ENCODE peak calls at places on chromosomes 13 and 19, in nine cellular contexts. P is right cardiac atrium; S is CD8-positive, alpha-beta memory T cell; C is ascending aorta; H is CD8-positive, alpha-beta T cell; B is fibroblast of lung; X is PC-3; N is esophagus squamous epithelium; K is neuronal stem cell. A is an unnamed sample. For H3K27me3 and H3K4me1, the result is how much of the 10 kb centered on the place peaks cover.

GRCh38 chr13:96834626-96835025 is 159.7 kb downstream of the OXGR1 start:
- DNase-seq in P (no peak), S (no peak), C (no peak), H (no peak), B (no peak), X (no peak), N (no peak), K (no peak), A (no peak)

GRCh38 chr19:27744926-27745844 is 1467.8 kb downstream of the UQCRFS1 start:
- DNase-seq in P (no peak), S (no peak), C (no peak), H (no peak), B (no peak), X (no peak), N (no peak), K (no peak), A (peak)

GRCh38 chr13:100491164-100491847 is 97.3 kb downstream of the GGACT start:
- DNase-seq in P (no peak), S (no peak), C (no peak), H (no peak), B (peak), X (no peak), N (no peak), K (no peak), A (peak)

GRCh38 chr19:28706693-28707092 is 506.3 kb downstream of the UQCRFS1 start:
- DNase-seq in P (no peak), S (no peak), C (no peak), H (no peak), B (no peak), X (peak), N (no peak), K (no peak), A (no peak)

GRCh38 chr19:6590458-6591319 is at the start of gene CD70:
- DNase-seq in P (no peak), S (peak), C (no peak), H (peak), B (no peak), X (no peak), N (no peak), K (peak), A (no peak)

GRCh38 chr13:23140492-23140891 is 40.3 kb upstream of the SGCG start:
- DNase-seq in P (no peak), S (no peak), C (no peak), H (no peak), B (peak), X (peak), N (no peak), K (no peak), A (no peak)

GRCh38 chr19:8335343-8336071 is 7.6 kb downstream of the KANK3 start:
- DNase-seq in P (peak), S (peak), C (no peak), H (no peak), B (no peak), X (no peak), N (no peak), K (no peak), A (no peak)

GRCh38 chr19:5228932-5229777 is 111.5 kb downstream of the PTPRS start:
- DNase-seq in P (no peak), S (no peak), C (no peak), H (no peak), B (no peak), X (peak), N (no peak), K (no peak), A (no peak)

GRCh38 chr19:8355631-8356402 is 8.1 kb upstream of the ANGPTL4 start:
- DNase-seq in P (no peak), S (no peak), C (peak), H (no peak), B (peak), X (peak), N (no peak), K (no peak), A (no peak)

DNA sequence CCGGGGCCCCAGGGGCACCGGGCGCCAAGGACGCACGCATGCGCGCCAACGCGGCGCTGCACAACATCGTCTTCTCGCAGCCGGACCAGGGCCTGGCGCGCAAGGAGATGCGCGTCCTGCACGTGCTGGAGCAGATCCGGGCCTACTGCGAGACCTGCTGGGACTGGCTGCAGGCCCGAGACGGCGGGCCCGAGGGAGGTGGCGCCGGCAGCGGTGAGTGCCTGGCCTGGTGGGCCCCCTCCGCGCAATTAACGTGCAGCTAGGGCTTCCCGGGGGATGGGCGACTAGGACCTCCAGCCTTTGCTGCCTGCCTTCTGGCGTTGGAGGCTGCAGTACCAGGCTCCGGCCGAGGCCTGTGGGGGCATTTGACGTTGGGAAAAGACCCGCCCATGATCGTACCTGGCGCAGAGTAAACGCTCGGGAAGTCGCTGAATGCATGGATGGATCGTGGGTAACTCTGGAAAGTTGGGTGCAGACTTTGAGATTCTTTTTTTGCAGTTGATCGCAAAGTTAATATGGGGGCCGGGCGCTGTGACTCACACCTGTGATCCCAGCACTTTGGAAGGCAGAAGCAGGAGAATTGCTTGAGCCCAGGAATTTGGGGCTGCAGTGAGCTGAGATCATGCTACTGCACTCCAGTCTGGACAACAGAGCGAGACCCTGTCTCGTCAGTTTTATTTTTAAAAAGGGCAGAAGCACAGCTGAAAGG is 7.3 kb downstream of the APC2 start:
- DNase-seq in P (peak), S (no peak), C (no peak), H (no peak), B (no peak), X (no peak), N (no peak), K (no peak), A (no peak)
- H3K27me3 ChIP-seq in P (under half), S (under half), C (under half), H (under half), B (under half), X (under half), N (under half), K (under half), A (under half)

DNA sequence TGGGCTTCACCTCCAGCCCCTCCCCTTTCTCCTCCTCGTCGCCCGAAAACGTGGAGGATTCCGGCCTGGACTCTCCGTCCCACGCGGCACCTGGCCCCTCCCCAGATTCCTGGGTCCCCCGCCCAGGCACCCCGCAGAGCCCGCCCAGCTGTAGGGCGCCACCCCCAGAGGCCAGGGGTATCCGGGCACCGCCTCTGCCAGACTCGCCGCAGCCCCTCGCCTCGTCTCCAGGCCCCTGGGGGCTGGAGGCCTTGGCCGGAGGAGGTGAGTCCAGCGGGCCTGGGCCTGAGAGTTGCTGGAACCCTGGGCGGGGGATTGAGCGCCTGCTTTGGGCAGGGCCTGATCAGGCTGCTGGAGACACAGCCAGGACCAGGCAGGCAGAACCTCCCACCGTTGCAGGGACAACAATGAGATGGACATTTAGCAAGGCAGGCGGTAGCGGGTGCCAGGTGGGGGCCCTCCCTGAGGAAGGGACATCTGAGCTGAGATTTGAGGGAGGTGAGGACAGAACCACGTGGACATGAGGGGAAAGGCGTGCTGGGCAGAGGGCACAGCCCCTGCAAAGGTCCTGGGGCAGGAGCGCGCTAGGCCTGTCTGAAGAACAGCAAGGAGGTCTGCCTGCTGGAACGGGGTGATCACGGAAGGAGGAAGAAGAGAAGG is 16.2 kb upstream of the B3GNT3 start:
- DNase-seq in P (no peak), S (no peak), C (no peak), H (no peak), B (no peak), X (peak), N (no peak), K (peak), A (no peak)
- H3K4me3 ChIP-seq in P (no peak), S (no peak), C (no peak), H (no peak), B (no peak), X (peak), N (peak), K (no peak), A (no peak)

GRCh38 chr19:15841875-15842569 is 26.6 kb upstream of the OR10H1 start:
- DNase-seq in P (no peak), S (no peak), C (no peak), H (no peak), B (no peak), X (no peak), N (no peak), K (no peak), A (no peak)

GRCh38 chr19:15846923-15847322 is 31.5 kb upstream of the OR10H1 start:
- DNase-seq in P (no peak), S (no peak), C (no peak), H (no peak), B (no peak), X (no peak), N (no peak), K (no peak), A (no peak)

GRCh38 chr19:15840833-15841232 is 25.4 kb upstream of the OR10H1 start:
- DNase-seq in P (no peak), S (no peak), C (no peak), H (no peak), B (no peak), X (no peak), N (no peak), K (no peak), A (no peak)

GRCh38 chr19:15843186-15843585 is 27.7 kb upstream of the OR10H1 start:
- DNase-seq in P (no peak), S (no peak), C (no peak), H (no peak), B (no peak), X (no peak), N (no peak), K (no peak), A (no peak)
- H3K4me1 ChIP-seq in P (under half), S (under half), C (under half), H (under half), B (under half), X (under half), N (under half), K (under half), A (under half)

GRCh38 chr19:47456721-47457478 is 14.8 kb downstream of the SLC8A2 start:
- DNase-seq in P (no peak), S (no peak), C (no peak), H (no peak), B (no peak), X (no peak), N (no peak), K (no peak), A (no peak)
- H3K27me3 ChIP-seq in P (under half), S (under half), C (under half), H (under half), B (under half), X (under half), N (under half), K (under half), A (half or more)

DNA sequence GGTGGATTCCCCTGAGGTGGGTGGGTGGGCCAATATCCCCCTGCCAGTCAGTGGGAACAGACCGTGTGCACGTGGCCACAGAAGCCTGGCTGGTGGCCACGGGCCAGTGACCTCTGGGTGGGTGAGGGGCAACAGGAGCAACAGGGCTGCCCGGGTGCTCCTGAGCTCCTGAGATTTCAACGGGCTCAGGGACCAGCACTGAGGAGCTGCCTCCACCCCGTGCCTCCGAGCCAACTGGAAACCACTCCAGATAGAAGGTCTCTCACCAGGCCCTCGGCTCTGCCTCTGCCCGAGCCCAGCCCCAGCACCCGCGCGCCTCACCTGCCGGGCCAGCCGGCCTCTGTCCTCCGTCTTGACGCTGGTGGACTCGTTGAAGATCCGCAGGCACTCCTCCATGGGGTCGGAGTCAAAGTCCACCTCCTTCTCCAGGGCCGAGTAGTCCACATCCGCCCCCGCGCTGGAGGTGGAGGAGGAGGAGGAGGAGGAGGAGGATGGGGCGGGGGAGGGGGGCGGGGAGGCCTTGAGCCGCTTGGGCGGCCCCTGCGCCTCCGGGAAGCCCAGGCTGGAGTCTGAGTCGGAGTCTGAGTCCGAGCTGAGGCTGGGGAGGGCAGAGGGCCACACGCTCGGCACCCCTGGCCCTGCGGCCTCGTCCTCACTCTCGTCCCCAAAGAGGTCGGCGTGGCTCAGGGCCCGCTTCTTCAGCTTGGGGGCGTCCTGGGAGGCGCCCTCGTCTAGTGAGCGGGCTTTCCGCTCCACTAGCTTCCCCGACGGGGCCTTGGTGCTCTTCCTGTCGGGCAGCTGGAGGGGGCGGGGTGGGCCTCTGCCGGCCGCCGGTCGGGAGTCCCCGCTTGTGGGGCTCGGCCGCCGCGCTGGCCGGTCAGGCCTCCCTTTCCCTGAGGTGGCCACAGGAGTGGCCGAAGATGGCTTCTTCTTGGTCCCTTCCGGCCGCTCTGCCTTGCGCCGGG is 14.8 kb upstream of the ATP8B3 start:
- DNase-seq in P (peak), S (no peak), C (no peak), H (no peak), B (no peak), X (no peak), N (no peak), K (no peak), A (no peak)
- H3K4me3 ChIP-seq in P (no peak), S (no peak), C (peak), H (no peak), B (no peak), X (no peak), N (no peak), K (no peak), A (no peak)